ENCODE peak calls at places on chromosome X, in four cellular contexts. R is K562, M is GM12878, P is A549. L is an unnamed sample.

GRCh38 chrX:105190252-105190853 is 30.1 kb downstream of the TEX13A start:
- DNase-seq in R (peak; percentile 9), M (no peak), P (peak; percentile 28), L (peak; percentile 14)

GRCh38 chrX:10761447-10761846 is 141.1 kb upstream of the MID1 start:
- DNase-seq in R (no peak), M (no peak), P (no peak), L (no peak)

GRCh38 chrX:19514791-19515614 is at the start of gene MAP3K15:
- DNase-seq in R (peak; percentile 29), M (no peak), P (peak; percentile 70), L (peak; percentile 46)

GRCh38 chrX:40151211-40152172 is 53.7 kb upstream of the BCOR start:
- DNase-seq in R (peak; percentile 58), M (no peak), P (no peak), L (peak; percentile 19)

GRCh38 chrX:40130207-40130606 is 32.4 kb upstream of the BCOR start:
- DNase-seq in R (no peak), M (no peak), P (peak; percentile 70), L (no peak)

GRCh38 chrX:53494427-53494826 is 60.3 kb upstream of the HSD17B10 start:
- DNase-seq in R (no peak), M (no peak), P (no peak), L (no peak)

GRCh38 chrX:129697204-129697829 is 41.5 kb upstream of the XPNPEP2 start:
- DNase-seq in R (no peak), M (no peak), P (no peak), L (no peak)

GRCh38 chrX:39627257-39627656 is 470.5 kb downstream of the BCOR start:
- DNase-seq in R (peak; percentile 35), M (no peak), P (no peak), L (no peak)

GRCh38 chrX:71998836-71999509 is 88.3 kb downstream of the NHSL2 start:
- DNase-seq in R (peak; percentile 45), M (no peak), P (peak; percentile 28), L (no peak)

GRCh38 chrX:133185938-133186337 is 32.2 kb downstream of the TFDP3 start:
- DNase-seq in R (no peak), M (no peak), P (no peak), L (no peak)

GRCh38 chrX:154696328-154697045 is 43.1 kb upstream of the CTAG2 start:
- DNase-seq in R (no peak), M (no peak), P (peak; percentile 13), L (no peak)

GRCh38 chrX:26918633-26919032 is 544.5 kb downstream of the PPP4R3C start:
- DNase-seq in R (peak; percentile 2), M (no peak), P (peak; percentile 13), L (peak; percentile 12)

GRCh38 chrX:5810636-5811035 is 418.0 kb downstream of the NLGN4X start:
- DNase-seq in R (no peak), M (no peak), P (no peak), L (no peak)

GRCh38 chrX:128425546-128425945 is 373.3 kb upstream of the ACTRT1 start:
- DNase-seq in R (no peak), M (no peak), P (no peak), L (no peak)

GRCh38 chrX:18354369-18355329 is at the start of gene SCML2:
- DNase-seq in R (peak; percentile 71), M (no peak), P (peak; percentile 60), L (peak; percentile 34)

GRCh38 chrX:2928583-2929434 is at the start of gene ARSD:
- DNase-seq in R (no peak), M (no peak), P (peak; percentile 97), L (peak; percentile 87)

GRCh38 chrX:2640436-2641150 is 50.5 kb upstream of the CD99 start:
- DNase-seq in R (no peak), M (no peak), P (no peak), L (no peak)

GRCh38 chrX:989959-990510 is 222.4 kb downstream of the CRLF2 start:
- DNase-seq in R (peak; percentile 63), M (peak; percentile 97), P (peak; percentile 99), L (no peak)

GRCh38 chrX:111854778-111855490 is 21.0 kb upstream of the TRPC5OS start:
- DNase-seq in R (no peak), M (no peak), P (peak; percentile 36), L (peak; percentile 8)

GRCh38 chrX:48948589-48948988 is 8.8 kb downstream of the OTUD5 start:
- DNase-seq in R (peak; percentile 24), M (no peak), P (no peak), L (no peak)

GRCh38 chrX:32532282-32532681 is 679.1 kb downstream of the DMD start:
- DNase-seq in R (no peak), M (no peak), P (no peak), L (no peak)

GRCh38 chrX:119682019-119682989 is 10.7 kb downstream of the SEPTIN6 start:
- DNase-seq in R (no peak), M (peak; percentile 73), P (no peak), L (no peak)

GRCh38 chrX:130401415-130402210 is at the start of gene RBMX2:
- DNase-seq in R (peak; percentile 95), M (peak; percentile 17), P (peak; percentile 80), L (peak; percentile 68)

GRCh38 chrX:129115104-129115503 is 408.2 kb downstream of the SMARCA1 start:
- DNase-seq in R (peak; percentile 27), M (no peak), P (peak; percentile 71), L (peak; percentile 60)

GRCh38 chrX:132953358-132953757 is 5.1 kb downstream of the HS6ST2 start:
- DNase-seq in R (no peak), M (no peak), P (no peak), L (no peak)

GRCh38 chrX:46257451-46257879 is 287.8 kb downstream of the ZNF674 start:
- DNase-seq in R (no peak), M (no peak), P (no peak), L (no peak)

GRCh38 chrX:117196481-117196880 is 733.7 kb upstream of the CT83 start:
- DNase-seq in R (no peak), M (no peak), P (no peak), L (peak; percentile 33)

GRCh38 chrX:42714981-42715688 is 62.8 kb downstream of the PPP1R2C start:
- DNase-seq in R (no peak), M (no peak), P (peak; percentile 36), L (peak; percentile 58)

GRCh38 chrX:121179972-121180371 is 132.6 kb downstream of the GLUD2 start:
- DNase-seq in R (no peak), M (no peak), P (no peak), L (no peak)

GRCh38 chrX:118862086-118862485 is 38.5 kb downstream of the ZCCHC12 start:
- DNase-seq in R (no peak), M (no peak), P (no peak), L (no peak)

GRCh38 chrX:1391370-1391706 is 575 bp downstream of the SLC25A6 start:
- DNase-seq in R (peak; percentile 89), M (peak; percentile 69), P (no peak), L (peak; percentile 84)

GRCh38 chrX:12946838-12947544 is 27.9 kb upstream of the TMSB4X start:
- DNase-seq in R (peak; percentile 74), M (peak; percentile 85), P (peak; percentile 88), L (peak; percentile 79)

GRCh38 chrX:31459361-31459760 is 387.5 kb upstream of the FTHL17 start:
- DNase-seq in R (no peak), M (no peak), P (no peak), L (no peak)

GRCh38 chrX:39017716-39018115 is 216.5 kb downstream of the MID1IP1 start:
- DNase-seq in R (no peak), M (no peak), P (no peak), L (no peak)

GRCh38 chrX:50579955-50580354 is 109.3 kb upstream of the DGKK start:
- DNase-seq in R (peak; percentile 50), M (peak; percentile 11), P (peak; percentile 66), L (peak; percentile 31)

GRCh38 chrX:135544338-135544948 is 24.0 kb downstream of the INTS6L start:
- DNase-seq in R (no peak), M (no peak), P (no peak), L (no peak)

GRCh38 chrX:3803305-3803704 is 89.9 kb upstream of the PRKX start:
- DNase-seq in R (no peak), M (no peak), P (no peak), L (no peak)

GRCh38 chrX:106670631-106671030 is 55.9 kb upstream of the RNF128 start:
- DNase-seq in R (no peak), M (no peak), P (no peak), L (no peak)

GRCh38 chrX:49206543-49206942 is 6.5 kb upstream of the SYP start:
- DNase-seq in R (no peak), M (no peak), P (no peak), L (no peak)

GRCh38 chrX:48648299-48648698 is 35.3 kb upstream of the WAS start:
- DNase-seq in R (peak; percentile 12), M (no peak), P (peak; percentile 53), L (peak; percentile 21)

GRCh38 chrX:84187501-84188319 is at the start of gene RPS6KA6:
- DNase-seq in R (no peak), M (no peak), P (peak; percentile 40), L (peak; percentile 44)
- TF ChIP-seq ESRRA in R (no peak), M (no peak), P (no peak), L (no peak)

GRCh38 chrX:139639253-139639652 is 68.7 kb downstream of the MCF2 start:
- DNase-seq in R (no peak), M (no peak), P (no peak), L (no peak)
- TF ChIP-seq ESRRA in R (no peak), M (no peak), P (no peak), L (no peak)

GRCh38 chrX:110087485-110088356 is 84.8 kb downstream of the TMEM164 start:
- DNase-seq in R (no peak), M (no peak), P (peak; percentile 93), L (no peak)
- TF ChIP-seq ESRRA in R (no peak), M (no peak), P (no peak), L (no peak)

DNA sequence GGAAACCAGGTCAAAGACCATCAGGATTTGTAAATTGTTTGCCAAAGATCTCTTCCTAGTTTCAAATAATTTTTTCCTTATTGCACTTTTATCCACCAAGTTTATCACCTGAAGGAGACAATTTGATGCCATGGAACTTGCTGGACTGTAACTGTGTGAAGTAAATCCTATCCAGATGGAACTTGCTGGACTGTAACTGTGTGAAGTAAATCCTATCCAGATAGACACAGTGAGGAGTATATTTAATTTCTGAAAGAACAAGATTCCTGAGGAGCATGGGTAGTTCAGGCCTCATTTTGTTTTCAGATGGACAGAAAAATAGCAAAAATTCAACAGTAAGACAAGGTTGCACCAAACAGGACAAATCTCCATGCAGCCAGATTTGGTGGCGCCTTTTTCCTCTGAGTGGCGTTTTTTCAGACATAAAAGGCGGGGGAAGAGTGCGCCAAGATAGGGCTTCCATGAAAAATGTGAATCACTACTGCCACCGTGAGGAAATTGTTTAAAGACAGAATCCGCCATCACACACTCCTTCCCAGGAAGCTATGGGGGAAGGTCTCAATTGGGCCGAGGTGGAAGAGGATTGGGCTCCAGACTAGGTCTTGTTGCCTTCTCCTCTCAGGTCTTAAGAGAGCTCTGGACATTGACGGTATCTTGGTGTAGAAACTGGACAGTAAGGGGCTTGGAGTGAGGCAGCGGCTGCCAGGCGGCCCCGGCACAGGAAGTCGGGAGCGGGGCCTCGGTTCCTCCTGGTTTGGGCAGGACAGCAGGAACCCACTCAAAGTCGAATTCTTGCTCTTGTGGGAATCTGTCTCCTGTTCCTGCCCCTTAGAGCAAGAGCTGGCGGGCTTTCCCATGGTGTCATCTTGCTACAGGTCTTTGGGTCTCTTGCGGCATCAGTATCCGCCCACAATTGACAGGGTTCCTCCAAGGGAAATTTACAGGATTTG is 234.7 kb downstream of the OR13H1 start:
- DNase-seq in R (no peak), M (peak; percentile 82), P (peak; percentile 81), L (no peak)
- TF ChIP-seq ESRRA in R (no peak), M (no peak), P (no peak), L (no peak)

GRCh38 chrX:139647597-139647996 is 60.4 kb downstream of the MCF2 start:
- DNase-seq in R (no peak), M (peak; percentile 4), P (no peak), L (no peak)
- TF ChIP-seq ESRRA in R (no peak), M (no peak), P (no peak), L (no peak)

L was measured in WTC11.